ENCODE peak calls at places on chromosome 11, in five cellular contexts. One of them, this sample, is unnamed.

GRCh38 chr11:57403176-57404147 is 13.0 kb upstream of the PRG2 start:
- DNase-seq in naive thymus-derived CD8-positive, alpha-beta T cell: no peak
- DNase-seq in GM13976: no peak
- DNase-seq in stimulated activated CD4-positive, alpha-beta T cell treated with anti-CD3 and anti-CD28 coated beads, Interleukin-12 subunit alpha, Interleukin-12 subunit beta, amount 100 ng/mL, for 4 hours: no peak
- DNase-seq in posterior vena cava: peak
- DNase-seq in this sample: no peak

GRCh38 chr11:128153697-128154048 is 433.7 kb downstream of the ETS1 start:
- DNase-seq in naive thymus-derived CD8-positive, alpha-beta T cell: no peak
- DNase-seq in GM13976: no peak
- DNase-seq in stimulated activated CD4-positive, alpha-beta T cell treated with anti-CD3 and anti-CD28 coated beads, Interleukin-12 subunit alpha, Interleukin-12 subunit beta, amount 100 ng/mL, for 4 hours: no peak
- DNase-seq in posterior vena cava: no peak
- DNase-seq in this sample: no peak

GRCh38 chr11:113474362-113475159 is 637 bp downstream of the DRD2 start:
- DNase-seq in naive thymus-derived CD8-positive, alpha-beta T cell: peak
- DNase-seq in GM13976: peak
- DNase-seq in stimulated activated CD4-positive, alpha-beta T cell treated with anti-CD3 and anti-CD28 coated beads, Interleukin-12 subunit alpha, Interleukin-12 subunit beta, amount 100 ng/mL, for 4 hours: peak
- DNase-seq in posterior vena cava: peak
- DNase-seq in this sample: no peak

GRCh38 chr11:74925281-74925680 is 23.6 kb downstream of the XRRA1 start:
- DNase-seq in naive thymus-derived CD8-positive, alpha-beta T cell: no peak
- DNase-seq in GM13976: no peak
- DNase-seq in stimulated activated CD4-positive, alpha-beta T cell treated with anti-CD3 and anti-CD28 coated beads, Interleukin-12 subunit alpha, Interleukin-12 subunit beta, amount 100 ng/mL, for 4 hours: no peak
- DNase-seq in posterior vena cava: no peak
- DNase-seq in this sample: no peak

GRCh38 chr11:74871037-74871436 is 77.9 kb downstream of the XRRA1 start:
- DNase-seq in naive thymus-derived CD8-positive, alpha-beta T cell: no peak
- DNase-seq in GM13976: peak
- DNase-seq in stimulated activated CD4-positive, alpha-beta T cell treated with anti-CD3 and anti-CD28 coated beads, Interleukin-12 subunit alpha, Interleukin-12 subunit beta, amount 100 ng/mL, for 4 hours: no peak
- DNase-seq in posterior vena cava: no peak
- DNase-seq in this sample: no peak

GRCh38 chr11:2459016-2459725 is 14.4 kb downstream of the KCNQ1 start:
- DNase-seq in naive thymus-derived CD8-positive, alpha-beta T cell: no peak
- DNase-seq in GM13976: no peak
- DNase-seq in stimulated activated CD4-positive, alpha-beta T cell treated with anti-CD3 and anti-CD28 coated beads, Interleukin-12 subunit alpha, Interleukin-12 subunit beta, amount 100 ng/mL, for 4 hours: no peak
- DNase-seq in posterior vena cava: peak
- DNase-seq in this sample: no peak

GRCh38 chr11:80024119-80024518 is 583.3 kb upstream of the TENM4 start:
- DNase-seq in naive thymus-derived CD8-positive, alpha-beta T cell: no peak
- DNase-seq in GM13976: no peak
- DNase-seq in stimulated activated CD4-positive, alpha-beta T cell treated with anti-CD3 and anti-CD28 coated beads, Interleukin-12 subunit alpha, Interleukin-12 subunit beta, amount 100 ng/mL, for 4 hours: no peak
- DNase-seq in posterior vena cava: no peak
- DNase-seq in this sample: no peak

GRCh38 chr11:15073361-15074205 is at the start of gene CALCB:
- DNase-seq in naive thymus-derived CD8-positive, alpha-beta T cell: no peak
- DNase-seq in GM13976: peak
- DNase-seq in stimulated activated CD4-positive, alpha-beta T cell treated with anti-CD3 and anti-CD28 coated beads, Interleukin-12 subunit alpha, Interleukin-12 subunit beta, amount 100 ng/mL, for 4 hours: peak
- DNase-seq in posterior vena cava: peak
- DNase-seq in this sample: no peak

GRCh38 chr11:128507936-128508335 is 79.4 kb downstream of the ETS1 start:
- DNase-seq in naive thymus-derived CD8-positive, alpha-beta T cell: no peak
- DNase-seq in GM13976: no peak
- DNase-seq in stimulated activated CD4-positive, alpha-beta T cell treated with anti-CD3 and anti-CD28 coated beads, Interleukin-12 subunit alpha, Interleukin-12 subunit beta, amount 100 ng/mL, for 4 hours: no peak
- DNase-seq in posterior vena cava: no peak
- DNase-seq in this sample: no peak

GRCh38 chr11:75182652-75183051 is 31.7 kb downstream of the SLCO2B1 start:
- DNase-seq in naive thymus-derived CD8-positive, alpha-beta T cell: no peak
- DNase-seq in GM13976: no peak
- DNase-seq in stimulated activated CD4-positive, alpha-beta T cell treated with anti-CD3 and anti-CD28 coated beads, Interleukin-12 subunit alpha, Interleukin-12 subunit beta, amount 100 ng/mL, for 4 hours: no peak
- DNase-seq in posterior vena cava: peak
- DNase-seq in this sample: no peak

GRCh38 chr11:123377355-123377754 is 52.7 kb upstream of the GRAMD1B start:
- DNase-seq in naive thymus-derived CD8-positive, alpha-beta T cell: no peak
- DNase-seq in GM13976: no peak
- DNase-seq in stimulated activated CD4-positive, alpha-beta T cell treated with anti-CD3 and anti-CD28 coated beads, Interleukin-12 subunit alpha, Interleukin-12 subunit beta, amount 100 ng/mL, for 4 hours: no peak
- DNase-seq in posterior vena cava: no peak
- DNase-seq in this sample: no peak

GRCh38 chr11:74677131-74677530 is 54.1 kb downstream of the CHRDL2 start:
- DNase-seq in naive thymus-derived CD8-positive, alpha-beta T cell: no peak
- DNase-seq in GM13976: peak
- DNase-seq in stimulated activated CD4-positive, alpha-beta T cell treated with anti-CD3 and anti-CD28 coated beads, Interleukin-12 subunit alpha, Interleukin-12 subunit beta, amount 100 ng/mL, for 4 hours: no peak
- DNase-seq in posterior vena cava: no peak
- DNase-seq in this sample: no peak

GRCh38 chr11:74162688-74163467 is 7.9 kb downstream of the C2CD3 start:
- DNase-seq in naive thymus-derived CD8-positive, alpha-beta T cell: no peak
- DNase-seq in GM13976: no peak
- DNase-seq in stimulated activated CD4-positive, alpha-beta T cell treated with anti-CD3 and anti-CD28 coated beads, Interleukin-12 subunit alpha, Interleukin-12 subunit beta, amount 100 ng/mL, for 4 hours: no peak
- DNase-seq in posterior vena cava: no peak
- DNase-seq in this sample: no peak

GRCh38 chr11:17333799-17334586 is 17.6 kb upstream of the NCR3LG1 start:
- DNase-seq in naive thymus-derived CD8-positive, alpha-beta T cell: peak
- DNase-seq in GM13976: no peak
- DNase-seq in stimulated activated CD4-positive, alpha-beta T cell treated with anti-CD3 and anti-CD28 coated beads, Interleukin-12 subunit alpha, Interleukin-12 subunit beta, amount 100 ng/mL, for 4 hours: no peak
- DNase-seq in posterior vena cava: no peak
- DNase-seq in this sample: no peak

GRCh38 chr11:2883717-2884423 is 1.7 kb downstream of the CDKN1C start:
- DNase-seq in naive thymus-derived CD8-positive, alpha-beta T cell: no peak
- DNase-seq in GM13976: no peak
- DNase-seq in stimulated activated CD4-positive, alpha-beta T cell treated with anti-CD3 and anti-CD28 coated beads, Interleukin-12 subunit alpha, Interleukin-12 subunit beta, amount 100 ng/mL, for 4 hours: no peak
- DNase-seq in posterior vena cava: no peak
- DNase-seq in this sample: no peak

GRCh38 chr11:73237471-73238290 is 19.6 kb downstream of the P2RY2 start:
- DNase-seq in naive thymus-derived CD8-positive, alpha-beta T cell: no peak
- DNase-seq in GM13976: no peak
- DNase-seq in stimulated activated CD4-positive, alpha-beta T cell treated with anti-CD3 and anti-CD28 coated beads, Interleukin-12 subunit alpha, Interleukin-12 subunit beta, amount 100 ng/mL, for 4 hours: no peak
- DNase-seq in posterior vena cava: peak
- DNase-seq in this sample: no peak

GRCh38 chr11:123056835-123057491 is 5.0 kb downstream of the HSPA8 start:
- DNase-seq in naive thymus-derived CD8-positive, alpha-beta T cell: no peak
- DNase-seq in GM13976: no peak
- DNase-seq in stimulated activated CD4-positive, alpha-beta T cell treated with anti-CD3 and anti-CD28 coated beads, Interleukin-12 subunit alpha, Interleukin-12 subunit beta, amount 100 ng/mL, for 4 hours: no peak
- DNase-seq in posterior vena cava: no peak
- DNase-seq in this sample: no peak

GRCh38 chr11:30560345-30561106 is 25.6 kb downstream of the MPPED2 start:
- DNase-seq in naive thymus-derived CD8-positive, alpha-beta T cell: no peak
- DNase-seq in GM13976: no peak
- DNase-seq in stimulated activated CD4-positive, alpha-beta T cell treated with anti-CD3 and anti-CD28 coated beads, Interleukin-12 subunit alpha, Interleukin-12 subunit beta, amount 100 ng/mL, for 4 hours: no peak
- DNase-seq in posterior vena cava: no peak
- DNase-seq in this sample: no peak

GRCh38 chr11:2678396-2678795 is 21.4 kb downstream of the KCNQ1OT1 start:
- DNase-seq in naive thymus-derived CD8-positive, alpha-beta T cell: no peak
- DNase-seq in GM13976: no peak
- DNase-seq in stimulated activated CD4-positive, alpha-beta T cell treated with anti-CD3 and anti-CD28 coated beads, Interleukin-12 subunit alpha, Interleukin-12 subunit beta, amount 100 ng/mL, for 4 hours: no peak
- DNase-seq in posterior vena cava: no peak
- DNase-seq in this sample: no peak

GRCh38 chr11:13962562-13963168 is at the start of gene SPON1:
- DNase-seq in naive thymus-derived CD8-positive, alpha-beta T cell: peak
- DNase-seq in GM13976: peak
- DNase-seq in stimulated activated CD4-positive, alpha-beta T cell treated with anti-CD3 and anti-CD28 coated beads, Interleukin-12 subunit alpha, Interleukin-12 subunit beta, amount 100 ng/mL, for 4 hours: peak
- DNase-seq in posterior vena cava: peak
- DNase-seq in this sample: no peak

GRCh38 chr11:61429346-61429690 is 457 bp downstream of the CPSF7 start:
- DNase-seq in naive thymus-derived CD8-positive, alpha-beta T cell: peak
- DNase-seq in GM13976: peak
- DNase-seq in stimulated activated CD4-positive, alpha-beta T cell treated with anti-CD3 and anti-CD28 coated beads, Interleukin-12 subunit alpha, Interleukin-12 subunit beta, amount 100 ng/mL, for 4 hours: peak
- DNase-seq in posterior vena cava: peak
- DNase-seq in this sample: peak

GRCh38 chr11:120180571-120181445 is 30.0 kb upstream of the OAF start:
- DNase-seq in naive thymus-derived CD8-positive, alpha-beta T cell: no peak
- DNase-seq in GM13976: peak
- DNase-seq in stimulated activated CD4-positive, alpha-beta T cell treated with anti-CD3 and anti-CD28 coated beads, Interleukin-12 subunit alpha, Interleukin-12 subunit beta, amount 100 ng/mL, for 4 hours: no peak
- DNase-seq in posterior vena cava: peak
- DNase-seq in this sample: no peak

GRCh38 chr11:119085523-119085878 is 820 bp downstream of the HMBS start:
- DNase-seq in naive thymus-derived CD8-positive, alpha-beta T cell: peak
- DNase-seq in GM13976: peak
- DNase-seq in stimulated activated CD4-positive, alpha-beta T cell treated with anti-CD3 and anti-CD28 coated beads, Interleukin-12 subunit alpha, Interleukin-12 subunit beta, amount 100 ng/mL, for 4 hours: peak
- DNase-seq in posterior vena cava: no peak
- DNase-seq in this sample: no peak

GRCh38 chr11:118003021-118003423 is 16.8 kb downstream of the IL10RA start:
- DNase-seq in naive thymus-derived CD8-positive, alpha-beta T cell: no peak
- DNase-seq in GM13976: no peak
- DNase-seq in stimulated activated CD4-positive, alpha-beta T cell treated with anti-CD3 and anti-CD28 coated beads, Interleukin-12 subunit alpha, Interleukin-12 subunit beta, amount 100 ng/mL, for 4 hours: no peak
- DNase-seq in posterior vena cava: no peak
- DNase-seq in this sample: no peak

GRCh38 chr11:20013346-20014066 is 146.8 kb downstream of the DBX1 start:
- DNase-seq in naive thymus-derived CD8-positive, alpha-beta T cell: no peak
- DNase-seq in GM13976: no peak
- DNase-seq in stimulated activated CD4-positive, alpha-beta T cell treated with anti-CD3 and anti-CD28 coated beads, Interleukin-12 subunit alpha, Interleukin-12 subunit beta, amount 100 ng/mL, for 4 hours: no peak
- DNase-seq in posterior vena cava: no peak
- DNase-seq in this sample: no peak

GRCh38 chr11:119100246-119100959 is 1.2 kb downstream of the DPAGT1 start:
- DNase-seq in naive thymus-derived CD8-positive, alpha-beta T cell: no peak
- DNase-seq in GM13976: no peak
- DNase-seq in stimulated activated CD4-positive, alpha-beta T cell treated with anti-CD3 and anti-CD28 coated beads, Interleukin-12 subunit alpha, Interleukin-12 subunit beta, amount 100 ng/mL, for 4 hours: no peak
- DNase-seq in posterior vena cava: peak
- DNase-seq in this sample: peak

GRCh38 chr11:7490054-7490453 is 4.7 kb downstream of the OLFML1 start:
- DNase-seq in naive thymus-derived CD8-positive, alpha-beta T cell: no peak
- DNase-seq in GM13976: no peak
- DNase-seq in stimulated activated CD4-positive, alpha-beta T cell treated with anti-CD3 and anti-CD28 coated beads, Interleukin-12 subunit alpha, Interleukin-12 subunit beta, amount 100 ng/mL, for 4 hours: no peak
- DNase-seq in posterior vena cava: no peak
- DNase-seq in this sample: no peak

GRCh38 chr11:112504056-112504455 is 243.4 kb upstream of the PLET1 start:
- DNase-seq in naive thymus-derived CD8-positive, alpha-beta T cell: no peak
- DNase-seq in GM13976: no peak
- DNase-seq in stimulated activated CD4-positive, alpha-beta T cell treated with anti-CD3 and anti-CD28 coated beads, Interleukin-12 subunit alpha, Interleukin-12 subunit beta, amount 100 ng/mL, for 4 hours: no peak
- DNase-seq in posterior vena cava: no peak
- DNase-seq in this sample: peak

GRCh38 chr11:116640641-116641402 is 132.0 kb downstream of the BUD13 start:
- DNase-seq in naive thymus-derived CD8-positive, alpha-beta T cell: no peak
- DNase-seq in GM13976: no peak
- DNase-seq in stimulated activated CD4-positive, alpha-beta T cell treated with anti-CD3 and anti-CD28 coated beads, Interleukin-12 subunit alpha, Interleukin-12 subunit beta, amount 100 ng/mL, for 4 hours: no peak
- DNase-seq in posterior vena cava: no peak
- DNase-seq in this sample: no peak

GRCh38 chr11:8107642-8108041 is 26.6 kb downstream of the TUB start:
- DNase-seq in naive thymus-derived CD8-positive, alpha-beta T cell: no peak
- DNase-seq in GM13976: no peak
- DNase-seq in stimulated activated CD4-positive, alpha-beta T cell treated with anti-CD3 and anti-CD28 coated beads, Interleukin-12 subunit alpha, Interleukin-12 subunit beta, amount 100 ng/mL, for 4 hours: no peak
- DNase-seq in posterior vena cava: no peak
- DNase-seq in this sample: no peak

GRCh38 chr11:94002226-94002625 is 18.9 kb upstream of the HEPHL1 start:
- DNase-seq in naive thymus-derived CD8-positive, alpha-beta T cell: no peak
- DNase-seq in GM13976: no peak
- DNase-seq in stimulated activated CD4-positive, alpha-beta T cell treated with anti-CD3 and anti-CD28 coated beads, Interleukin-12 subunit alpha, Interleukin-12 subunit beta, amount 100 ng/mL, for 4 hours: no peak
- DNase-seq in posterior vena cava: no peak
- DNase-seq in this sample: no peak

GRCh38 chr11:114650661-114651060 is 27.7 kb upstream of the NXPE2 start:
- DNase-seq in naive thymus-derived CD8-positive, alpha-beta T cell: no peak
- DNase-seq in GM13976: no peak
- DNase-seq in stimulated activated CD4-positive, alpha-beta T cell treated with anti-CD3 and anti-CD28 coated beads, Interleukin-12 subunit alpha, Interleukin-12 subunit beta, amount 100 ng/mL, for 4 hours: no peak
- DNase-seq in posterior vena cava: no peak
- DNase-seq in this sample: no peak

GRCh38 chr11:128905345-128906184 is 14.4 kb downstream of the KCNJ5 start:
- DNase-seq in naive thymus-derived CD8-positive, alpha-beta T cell: peak
- DNase-seq in GM13976: peak
- DNase-seq in stimulated activated CD4-positive, alpha-beta T cell treated with anti-CD3 and anti-CD28 coated beads, Interleukin-12 subunit alpha, Interleukin-12 subunit beta, amount 100 ng/mL, for 4 hours: peak
- DNase-seq in posterior vena cava: peak
- DNase-seq in this sample: no peak

GRCh38 chr11:76267563-76267962 is 61.3 kb upstream of the WNT11 start:
- DNase-seq in naive thymus-derived CD8-positive, alpha-beta T cell: no peak
- DNase-seq in GM13976: no peak
- DNase-seq in stimulated activated CD4-positive, alpha-beta T cell treated with anti-CD3 and anti-CD28 coated beads, Interleukin-12 subunit alpha, Interleukin-12 subunit beta, amount 100 ng/mL, for 4 hours: no peak
- DNase-seq in posterior vena cava: no peak
- DNase-seq in this sample: no peak

GRCh38 chr11:125072961-125073590 is 10.0 kb downstream of the SLC37A2 start:
- DNase-seq in naive thymus-derived CD8-positive, alpha-beta T cell: no peak
- DNase-seq in GM13976: peak
- DNase-seq in stimulated activated CD4-positive, alpha-beta T cell treated with anti-CD3 and anti-CD28 coated beads, Interleukin-12 subunit alpha, Interleukin-12 subunit beta, amount 100 ng/mL, for 4 hours: no peak
- DNase-seq in posterior vena cava: no peak
- DNase-seq in this sample: no peak